ENCODE peak calls at places on chromosomes 16 and 17, in four cellular contexts. P, B, H and Z are unnamed samples.

GRCh38 chr16:15948532-15949209 is 745 bp upstream of the ABCC1 start:
- DNase-seq in P (peak; percentile 71), B (no peak), H (no peak), Z (no peak)

GRCh38 chr16:88339926-88340754 is 42.6 kb upstream of the ZNF469 start:
- DNase-seq in P (no peak), B (no peak), H (no peak), Z (no peak)

GRCh38 chr17:28973414-28973813 is 22.1 kb upstream of the PHF12 start:
- DNase-seq in P (no peak), H (peak; percentile 46), B (peak; percentile 33), Z (peak; percentile 59)

GRCh38 chr17:41959336-41960095 is 7.1 kb upstream of the CNP start:
- DNase-seq in B (peak; percentile 56), H (peak; percentile 66), P (peak; percentile 57), Z (peak; percentile 49)

GRCh38 chr16:71499775-71500364 is 10.7 kb upstream of the ZNF19 start:
- DNase-seq in H (peak; percentile 66), P (peak; percentile 68), B (peak; percentile 75), Z (peak; percentile 85)

GRCh38 chr16:14199624-14200023 is 128.5 kb downstream of the MRTFB start:
- DNase-seq in B (peak; percentile 11), P (no peak), H (peak; percentile 27), Z (peak; percentile 28)

GRCh38 chr16:15523092-15523541 is 88.7 kb downstream of the BMERB1 start:
- DNase-seq in H (no peak), P (peak; percentile 10), B (no peak), Z (no peak)

GRCh38 chr16:85415196-85415988 is 197.7 kb upstream of the GSE1 start:
- DNase-seq in H (no peak), P (no peak), B (no peak), Z (no peak)

GRCh38 chr16:81627024-81627423 is 152.1 kb upstream of the PLCG2 start:
- DNase-seq in P (no peak), H (peak; percentile 68), B (no peak), Z (no peak)

GRCh38 chr17:78556812-78557211 is 20.4 kb downstream of the DNAH17 start:
- DNase-seq in P (no peak), H (no peak), B (no peak), Z (no peak)

GRCh38 chr17:31530391-31530990 is 139.0 kb downstream of the RAB11FIP4 start:
- DNase-seq in P (no peak), H (no peak), B (peak; percentile 45), Z (no peak)

GRCh38 chr17:28576758-28577465 is at the start of gene ALDOC:
- DNase-seq in P (peak; percentile 94), H (peak; percentile 91), B (peak; percentile 91), Z (peak; percentile 95)

GRCh38 chr17:48551601-48552452 is 6.9 kb upstream of the HOXB2 start:
- DNase-seq in H (peak; percentile 32), P (no peak), B (peak; percentile 55), Z (no peak)

GRCh38 chr17:78383725-78384471 is 5.4 kb downstream of the PGS1 start:
- DNase-seq in B (peak; percentile 99), P (no peak), H (peak; percentile 100), Z (peak; percentile 38)

GRCh38 chr17:917391-917811 is 62.2 kb downstream of the NXN start:
- DNase-seq in H (no peak), B (no peak), P (no peak), Z (no peak)

GRCh38 chr17:80219777-80220708 is at the start of the genes SGSH and SLC26A11:
- DNase-seq in B (peak; percentile 42), H (peak; percentile 45), P (peak; percentile 59), Z (peak; percentile 88)

GRCh38 chr17:44221862-44222111 is 2.3 kb upstream of the UBTF start:
- DNase-seq in P (no peak), H (no peak), B (no peak), Z (no peak)

GRCh38 chr17:83178533-83179201 is 99.3 kb downstream of the METRNL start:
- DNase-seq in H (no peak), P (no peak), B (no peak), Z (no peak)

GRCh38 chr17:338442-339192 is 14.0 kb downstream of the RPH3AL start:
- DNase-seq in B (no peak), P (no peak), H (no peak), Z (no peak)

GRCh38 chr16:4513086-4513860 is 25.3 kb downstream of the CDIP1 start:
- DNase-seq in P (no peak), H (no peak), B (no peak), Z (no peak)

GRCh38 chr16:30570621-30571443 is 682 bp downstream of the ZNF688 start:
- DNase-seq in H (peak; percentile 28), B (peak; percentile 32), P (no peak), Z (peak; percentile 59)

GRCh38 chr17:78925662-78926555 is 722 bp upstream of the TIMP2 start:
- DNase-seq in P (no peak), H (peak; percentile 87), B (peak; percentile 92), Z (peak; percentile 72)

GRCh38 chr17:3740611-3741073 is 16.9 kb downstream of the HASPIN start:
- DNase-seq in B (no peak), P (no peak), H (no peak), Z (no peak)

GRCh38 chr17:8793649-8794048 is 5.5 kb downstream of the MFSD6L start:
- DNase-seq in P (no peak), B (no peak), H (no peak), Z (no peak)

GRCh38 chr16:88372522-88372921 is 10.2 kb upstream of the ZNF469 start:
- DNase-seq in P (no peak), B (no peak), H (no peak), Z (no peak)

GRCh38 chr17:80524150-80524712 is 20.4 kb upstream of the RPTOR start:
- DNase-seq in H (no peak), B (no peak), P (no peak), Z (no peak)

GRCh38 chr16:88924834-88925539 is 52.0 kb downstream of the CBFA2T3 start:
- DNase-seq in B (peak; percentile 59), P (no peak), H (peak; percentile 73), Z (peak; percentile 91)

GRCh38 chr17:35713069-35713728 is 18.2 kb upstream of the RASL10B start:
- DNase-seq in P (peak; percentile 53), B (peak; percentile 80), H (peak; percentile 94), Z (peak; percentile 80)

GRCh38 chr17:8249621-8250020 is 532 bp downstream of the PFAS start:
- DNase-seq in H (no peak), P (no peak), B (no peak), Z (no peak)

GRCh38 chr16:72921620-72922019 is 126.3 kb downstream of the ZFHX3 start:
- DNase-seq in P (no peak), B (peak; percentile 50), H (peak; percentile 32), Z (peak; percentile 68)

GRCh38 chr17:36687736-36688135 is 86.4 kb downstream of the MRM1 start:
- DNase-seq in P (no peak), H (no peak), B (no peak), Z (no peak)

GRCh38 chr16:86985656-86986030 is 331.5 kb downstream of the C16orf95 start:
- DNase-seq in B (no peak), H (no peak), P (no peak), Z (no peak)

GRCh38 chr17:77291591-77292386 is 151.0 kb downstream of the SEC14L1 start:
- DNase-seq in H (no peak), P (no peak), B (no peak), Z (no peak)

GRCh38 chr17:45394913-45395568 is 37.6 kb downstream of the ARHGAP27 start:
- DNase-seq in H (peak; percentile 90), P (no peak), B (peak; percentile 91), Z (peak; percentile 86)

GRCh38 chr16:87203060-87203656 is 114.0 kb downstream of the C16orf95 start:
- DNase-seq in P (peak; percentile 49), B (peak; percentile 84), H (peak; percentile 77), Z (peak; percentile 88)

GRCh38 chr16:70473446-70474319 is 19.3 kb downstream of the FCSK start:
- DNase-seq in B (no peak), P (no peak), H (no peak), Z (no peak)

GRCh38 chr16:70474320-70475053 is 20.1 kb downstream of the FCSK start:
- DNase-seq in P (no peak), B (no peak), H (no peak), Z (no peak)

GRCh38 chr16:70476272-70477020 is 22.1 kb downstream of the FCSK start:
- DNase-seq in B (peak; percentile 81), H (peak; percentile 83), P (peak; percentile 31), Z (peak; percentile 70)

GRCh38 chr16:70472786-70473433 is 18.5 kb downstream of the FCSK start:
- DNase-seq in P (no peak), B (no peak), H (no peak), Z (no peak)

GRCh38 chr16:70475054-70475871 is 20.9 kb downstream of the FCSK start:
- DNase-seq in B (no peak), H (no peak), P (no peak), Z (no peak)
- H3K9ac ChIP-seq in B (no peak overlapping the region), H (no peak overlapping the region), P (no peak overlapping the region), Z (no peak overlapping the region)

DNA sequence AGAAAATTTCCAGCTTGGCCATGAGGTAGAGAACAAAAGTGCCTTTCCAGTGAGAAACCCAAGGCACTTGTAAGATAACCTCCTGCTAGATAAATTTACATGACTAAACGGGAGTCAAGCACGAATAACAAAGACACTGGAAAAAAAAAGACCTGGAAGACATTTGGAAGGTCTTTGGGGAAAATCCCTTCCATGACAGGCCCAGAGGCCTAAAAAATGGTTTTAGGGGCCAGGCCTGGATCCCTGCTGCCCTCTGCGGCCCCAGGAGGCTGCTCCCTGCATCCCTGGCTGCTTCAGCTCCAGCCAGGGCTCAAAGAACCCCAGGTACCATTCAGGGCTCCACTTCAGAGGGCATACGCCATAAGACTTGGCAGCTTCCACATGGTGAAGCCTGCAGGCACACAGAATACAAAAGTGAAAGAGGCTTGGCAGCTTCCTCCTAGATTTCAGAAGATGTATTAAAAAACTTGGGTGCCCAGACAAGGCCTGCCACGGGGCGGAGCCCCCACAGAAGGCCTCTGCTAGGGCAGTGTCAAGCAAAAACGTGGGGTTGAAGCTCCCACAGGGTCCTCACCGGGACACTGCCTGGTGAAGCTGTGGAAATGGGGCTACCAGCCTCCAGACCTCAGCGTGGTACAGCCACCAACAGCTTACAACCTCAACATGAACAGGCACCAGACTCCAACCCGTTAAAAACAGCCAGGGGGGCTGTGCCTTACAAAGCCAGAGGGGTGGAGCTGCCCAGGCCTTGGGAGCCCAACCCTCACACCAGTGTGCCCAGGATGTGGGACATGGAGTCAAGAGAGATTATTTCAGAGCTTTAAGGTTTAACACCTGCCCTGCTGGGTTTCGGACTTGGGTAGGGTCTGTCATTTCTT is 77.1 kb downstream of the SDK2 start:
- DNase-seq in B (no peak), H (no peak), P (peak; percentile 36), Z (no peak)
- H3K9ac ChIP-seq in B (no peak overlapping the region), H (no peak overlapping the region), P (no peak overlapping the region), Z (no peak overlapping the region)

GRCh38 chr16:80480664-80481063 is 60.1 kb upstream of the DYNLRB2 start:
- DNase-seq in P (peak; percentile 89), H (no peak), B (no peak), Z (no peak)

GRCh38 chr16:80477838-80478237 is 63.0 kb upstream of the DYNLRB2 start:
- DNase-seq in H (no peak), B (no peak), P (no peak), Z (no peak)
- H3K9ac ChIP-seq in H (no peak overlapping the region), B (no peak overlapping the region), P (no peak overlapping the region), Z (no peak overlapping the region)

DNA sequence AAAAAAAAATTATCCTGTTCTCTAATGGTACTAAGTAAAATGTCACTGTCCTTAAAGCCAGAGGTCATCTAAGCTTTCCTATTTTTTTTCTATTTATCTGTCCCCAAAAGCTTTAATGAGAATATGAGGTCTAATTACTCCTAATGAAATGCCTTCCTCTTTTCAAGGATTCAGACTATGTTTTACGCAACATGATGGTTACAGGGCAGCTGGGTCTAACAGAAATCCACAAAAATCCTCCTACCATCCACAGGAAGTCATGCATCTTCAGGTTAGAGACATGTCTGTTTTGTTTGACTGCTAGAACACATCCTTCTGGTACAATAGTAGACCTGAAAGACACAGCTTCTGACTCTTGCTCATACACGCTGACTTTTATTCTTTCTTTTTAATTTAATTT is 29.7 kb upstream of the NSRP1 start:
- DNase-seq in B (no peak), H (no peak), P (no peak), Z (no peak)
- H3K9ac ChIP-seq in B (no peak overlapping the region), H (no peak overlapping the region), P (no peak overlapping the region), Z (no peak overlapping the region)